ENCODE peak calls at places on chromosomes 2 and 18, in seven cellular contexts. O is CD4-positive, alpha-beta T cell; X is NCI-H1417; W is OCI-LY7; D is HCT116; P is KBM-7; C is activated gamma-delta T cell treated with Interleukin-2 at 50 U/mL for 16 hours. Q is an unnamed sample.

GRCh38 chr2:102424754-102425153 is 1.8 kb downstream of the IL18RAP start:
- DNase-seq in C (no peak), D (no peak), O (no peak), W (no peak), X (no peak), P (peak; percentile 16), Q (no peak)

GRCh38 chr2:15842771-15843666 is 97.3 kb upstream of the MYCN start:
- DNase-seq in P (no peak), C (no peak), D (no peak), O (no peak), W (no peak), X (no peak), Q (no peak)

GRCh38 chr18:38807915-38808314 is 1242.3 kb upstream of the CELF4 start:
- DNase-seq in C (no peak), D (no peak), W (no peak), O (no peak), X (no peak), P (no peak), Q (no peak)

GRCh38 chr2:144518744-144519596 is 949 bp downstream of the ZEB2 start:
- DNase-seq in D (no peak), P (peak; percentile 33), W (peak; percentile 77), X (no peak), C (no peak), O (no peak), Q (no peak)

GRCh38 chr2:20444113-20444992 is 2.5 kb upstream of the RHOB start:
- DNase-seq in C (no peak), W (no peak), D (no peak), X (no peak), P (no peak), O (no peak), Q (no peak)

GRCh38 chr2:10966056-10966455 is 54.3 kb downstream of the KCNF1 start:
- DNase-seq in D (no peak), X (no peak), W (no peak), P (no peak), O (no peak), C (no peak), Q (no peak)

GRCh38 chr2:55839182-55839819 is 84.3 kb downstream of the EFEMP1 start:
- DNase-seq in W (no peak), X (peak; percentile 91), C (no peak), O (no peak), D (no peak), P (no peak), Q (no peak)

GRCh38 chr18:12659904-12660605 is 2.1 kb upstream of the SPIRE1 start:
- DNase-seq in P (peak; percentile 84), D (peak; percentile 48), O (peak; percentile 10), C (peak; percentile 15), X (peak; percentile 45), W (peak; percentile 47), Q (no peak)

GRCh38 chr18:3388980-3389379 is 61.0 kb upstream of the TGIF1 start:
- DNase-seq in P (no peak), W (no peak), X (no peak), C (no peak), D (no peak), O (no peak), Q (no peak)

GRCh38 chr2:229591611-229592010 is 122.7 kb downstream of the DNER start:
- DNase-seq in W (no peak), D (no peak), X (peak; percentile 55), P (no peak), O (no peak), C (no peak), Q (no peak)

GRCh38 chr2:50347355-50348044 is 684.4 kb downstream of the NRXN1 start:
- DNase-seq in P (no peak), C (no peak), D (no peak), W (no peak), O (no peak), X (peak; percentile 72), Q (no peak)

GRCh38 chr2:54535599-54536195 is 79.6 kb downstream of the SPTBN1 start:
- DNase-seq in P (no peak), W (peak; percentile 40), D (no peak), O (no peak), X (no peak), C (no peak), Q (no peak)

GRCh38 chr2:41791523-41791922 is 256.3 kb upstream of the PKDCC start:
- DNase-seq in C (no peak), O (no peak), D (no peak), W (peak; percentile 24), X (no peak), P (peak; percentile 20), Q (no peak)

GRCh38 chr2:63047534-63048281 is 2.9 kb upstream of the OTX1 start:
- DNase-seq in W (no peak), D (no peak), X (peak; percentile 80), P (no peak), O (no peak), C (no peak), Q (no peak)

GRCh38 chr2:127012868-127013267 is 94.1 kb downstream of the BIN1 start:
- DNase-seq in C (no peak), W (no peak), X (no peak), O (no peak), P (no peak), D (no peak), Q (no peak)

GRCh38 chr2:23658466-23658942 is 268.4 kb downstream of the ATAD2B start:
- DNase-seq in X (no peak), O (no peak), P (no peak), W (no peak), C (no peak), D (no peak), Q (no peak)

GRCh38 chr2:121689356-121689755 is 40.1 kb upstream of the CLASP1 start:
- DNase-seq in W (no peak), O (no peak), X (peak; percentile 59), D (no peak), C (no peak), P (peak; percentile 29), Q (no peak)

GRCh38 chr2:105721991-105722511 is 22.7 kb upstream of the NCK2 start:
- DNase-seq in D (no peak), P (no peak), C (no peak), W (no peak), O (no peak), X (no peak), Q (no peak)

GRCh38 chr2:11784747-11785610 is 38.5 kb downstream of the LPIN1 start:
- DNase-seq in W (peak; percentile 31), C (peak; percentile 37), P (peak; percentile 47), O (peak; percentile 34), D (no peak), X (no peak), Q (peak; percentile 29)

GRCh38 chr2:7375901-7376300 is 458.7 kb downstream of the RNF144A start:
- DNase-seq in O (no peak), W (no peak), X (no peak), C (no peak), D (no peak), P (no peak), Q (no peak)

GRCh38 chr18:23307567-23308295 is 145.4 kb upstream of the RIOK3 start:
- DNase-seq in W (peak; percentile 40), O (no peak), D (peak; percentile 16), C (no peak), P (no peak), X (no peak), Q (no peak)

GRCh38 chr2:11212645-11213044 is 57.4 kb downstream of the SLC66A3 start:
- DNase-seq in P (no peak), D (no peak), C (no peak), X (no peak), O (no peak), W (no peak), Q (no peak)